ENCODE peak calls at places on chromosomes 6 and 20, in four cellular contexts. F, O, Z and K are unnamed samples.

GRCh38 chr20:62025832-62026563 is 39.7 kb downstream of the TAF4 start:
- DNase-seq in F (no peak), O (no peak), Z (no peak), K (no peak)

GRCh38 chr20:14148042-14148441 is 152.7 kb downstream of the MACROD2 start:
- DNase-seq in F (no peak), O (no peak), Z (no peak), K (no peak)

GRCh38 chr6:26234421-26235239 is 130.4 kb upstream of the BTN3A2 start:
- DNase-seq in F (peak; percentile 77), O (peak; percentile 96), Z (no peak), K (peak; percentile 80)

GRCh38 chr20:23132293-23132929 is 46.3 kb upstream of the CD93 start:
- DNase-seq in F (no peak), O (no peak), Z (peak; percentile 22), K (no peak)

GRCh38 chr20:23211164-23211563 is 125.0 kb upstream of the CD93 start:
- DNase-seq in F (no peak), O (no peak), Z (no peak), K (no peak)

GRCh38 chr6:62324817-62325216 is 38.8 kb upstream of the KHDRBS2 start:
- DNase-seq in F (no peak), O (no peak), Z (no peak), K (peak; percentile 8)

GRCh38 chr6:71079707-71080106 is 122.8 kb upstream of the B3GAT2 start:
- DNase-seq in F (no peak), O (no peak), Z (no peak), K (no peak)

GRCh38 chr6:11613858-11614257 is 76.3 kb downstream of the TMEM170B start:
- DNase-seq in F (no peak), O (no peak), Z (no peak), K (no peak)

GRCh38 chr20:371755-372542 is 8.6 kb upstream of the TRIB3 start:
- DNase-seq in F (peak; percentile 22), O (no peak), Z (peak; percentile 49), K (no peak)

GRCh38 chr6:81820979-81821378 is 68.5 kb upstream of the TENT5A start:
- DNase-seq in F (no peak), O (peak; percentile 20), Z (no peak), K (peak; percentile 12)

GRCh38 chr6:154786144-154786868 is 53.1 kb downstream of the SCAF8 start:
- DNase-seq in F (no peak), O (no peak), Z (no peak), K (no peak)

GRCh38 chr6:107585815-107586435 is 96.0 kb downstream of the SOBP start:
- DNase-seq in F (no peak), O (no peak), Z (no peak), K (no peak)

GRCh38 chr20:31871602-31871954 is 1.1 kb downstream of the TTLL9 start:
- DNase-seq in F (no peak), O (no peak), Z (no peak), K (no peak)

GRCh38 chr20:31485450-31486339 is 10.6 kb downstream of the REM1 start:
- DNase-seq in F (peak; percentile 37), O (no peak), Z (no peak), K (no peak)

GRCh38 chr6:159092631-159093030 is 47.8 kb upstream of the TAGAP start:
- DNase-seq in F (no peak), O (no peak), Z (no peak), K (no peak)

GRCh38 chr20:15673206-15673605 is 900.0 kb downstream of the KIF16B start:
- DNase-seq in F (no peak), O (no peak), Z (no peak), K (no peak)

GRCh38 chr6:31345026-31345730 is 11.8 kb downstream of the HLA-B start:
- DNase-seq in F (no peak), O (no peak), Z (no peak), K (no peak)

GRCh38 chr20:20571068-20571780 is 141.2 kb downstream of the RALGAPA2 start:
- DNase-seq in F (no peak), O (no peak), Z (no peak), K (no peak)

GRCh38 chr6:100559859-100560258 is 95.1 kb upstream of the SIM1 start:
- DNase-seq in F (no peak), O (no peak), Z (no peak), K (no peak)

GRCh38 chr6:160974304-160974771 is 17.2 kb upstream of the MAP3K4 start:
- DNase-seq in F (peak; percentile 34), O (no peak), Z (peak; percentile 39), K (no peak)

GRCh38 chr6:37531026-37531425 is 31.3 kb upstream of the CCDC167 start:
- DNase-seq in F (no peak), O (no peak), Z (no peak), K (no peak)

GRCh38 chr20:3973705-3974104 is 41.7 kb downstream of the RNF24 start:
- DNase-seq in F (no peak), O (no peak), Z (no peak), K (no peak)

GRCh38 chr6:168541307-168541706 is 100.3 kb downstream of the SMOC2 start:
- DNase-seq in F (no peak), O (no peak), Z (no peak), K (no peak)

GRCh38 chr6:142871910-142872331 is 73.1 kb downstream of the HIVEP2 start:
- DNase-seq in F (peak; percentile 30), O (peak; percentile 85), Z (no peak), K (peak; percentile 62)

GRCh38 chr6:108781419-108782110 is 66.7 kb upstream of the ARMC2 start:
- DNase-seq in F (no peak), O (no peak), Z (no peak), K (no peak)

GRCh38 chr6:158041370-158041769 is 59.7 kb downstream of the SYNJ2 start:
- DNase-seq in F (no peak), O (no peak), Z (no peak), K (no peak)

GRCh38 chr20:10848810-10849370 is 175.1 kb upstream of the JAG1 start:
- DNase-seq in F (peak; percentile 49), O (peak; percentile 30), Z (no peak), K (no peak)

GRCh38 chr6:73580247-73581149 is 59.7 kb upstream of the EEF1A1 start:
- DNase-seq in F (peak; percentile 62), O (peak; percentile 85), Z (peak; percentile 56), K (peak; percentile 49)